ENCODE peak calls at places on chromosomes 4 and X, in seven cellular contexts. One of them, this sample, is unnamed.

GRCh38 chr4:185210102-185210981 is 944 bp downstream of the SNX25 start:
- DNase-seq in NCI-H774: peak
- DNase-seq in neural progenitor cell: peak
- DNase-seq in EH: peak
- DNase-seq in Right ventricle myocardium superior: peak
- DNase-seq in cardiac fibroblast: peak
- DNase-seq in iPS-NIHi11: peak
- DNase-seq in this sample: peak

GRCh38 chr4:155722816-155723499 is 35.9 kb upstream of the GUCY1B1 start:
- DNase-seq in iPS-NIHi11: no peak
- DNase-seq in neural progenitor cell: no peak
- DNase-seq in Right ventricle myocardium superior: no peak
- DNase-seq in cardiac fibroblast: peak
- DNase-seq in EH: peak
- DNase-seq in NCI-H774: no peak
- DNase-seq in this sample: no peak

GRCh38 chr4:154720123-154720522 is 23.7 kb upstream of the LRAT start:
- DNase-seq in cardiac fibroblast: peak
- DNase-seq in iPS-NIHi11: no peak
- DNase-seq in Right ventricle myocardium superior: no peak
- DNase-seq in EH: no peak
- DNase-seq in neural progenitor cell: no peak
- DNase-seq in NCI-H774: no peak
- DNase-seq in this sample: no peak

GRCh38 chr4:55949480-55949802 is 696 bp downstream of the CEP135 start:
- DNase-seq in neural progenitor cell: no peak
- DNase-seq in cardiac fibroblast: no peak
- DNase-seq in iPS-NIHi11: no peak
- DNase-seq in EH: no peak
- DNase-seq in NCI-H774: no peak
- DNase-seq in Right ventricle myocardium superior: no peak
- DNase-seq in this sample: no peak

GRCh38 chr4:146247356-146247755 is 33.0 kb downstream of the REELD1 start:
- DNase-seq in cardiac fibroblast: no peak
- DNase-seq in iPS-NIHi11: no peak
- DNase-seq in NCI-H774: no peak
- DNase-seq in Right ventricle myocardium superior: no peak
- DNase-seq in EH: peak
- DNase-seq in neural progenitor cell: no peak
- DNase-seq in this sample: no peak

GRCh38 chr4:88623097-88623496 is 30.8 kb downstream of the HERC3 start:
- DNase-seq in cardiac fibroblast: peak
- DNase-seq in Right ventricle myocardium superior: no peak
- DNase-seq in iPS-NIHi11: no peak
- DNase-seq in EH: peak
- DNase-seq in neural progenitor cell: no peak
- DNase-seq in NCI-H774: no peak
- DNase-seq in this sample: no peak

GRCh38 chr4:153790962-153791551 is 2.2 kb upstream of the SFRP2 start:
- DNase-seq in NCI-H774: no peak
- DNase-seq in iPS-NIHi11: peak
- DNase-seq in Right ventricle myocardium superior: peak
- DNase-seq in cardiac fibroblast: peak
- DNase-seq in neural progenitor cell: peak
- DNase-seq in EH: no peak
- DNase-seq in this sample: no peak

GRCh38 chr4:176540814-176541213 is 221.0 kb downstream of the SPCS3 start:
- DNase-seq in Right ventricle myocardium superior: no peak
- DNase-seq in cardiac fibroblast: peak
- DNase-seq in EH: no peak
- DNase-seq in neural progenitor cell: no peak
- DNase-seq in iPS-NIHi11: no peak
- DNase-seq in NCI-H774: no peak
- DNase-seq in this sample: no peak

GRCh38 chr4:167100120-167100519 is 134.2 kb downstream of the SPOCK3 start:
- DNase-seq in neural progenitor cell: peak
- DNase-seq in cardiac fibroblast: peak
- DNase-seq in NCI-H774: peak
- DNase-seq in iPS-NIHi11: no peak
- DNase-seq in EH: no peak
- DNase-seq in Right ventricle myocardium superior: no peak
- DNase-seq in this sample: no peak

GRCh38 chrX:118495958-118496762 is 545 bp downstream of the DOCK11 start:
- DNase-seq in iPS-NIHi11: peak
- DNase-seq in NCI-H774: peak
- DNase-seq in cardiac fibroblast: peak
- DNase-seq in Right ventricle myocardium superior: peak
- DNase-seq in EH: peak
- DNase-seq in neural progenitor cell: peak
- DNase-seq in this sample: peak

GRCh38 chr4:176565044-176565443 is 227.7 kb downstream of the VEGFC start:
- DNase-seq in cardiac fibroblast: peak
- DNase-seq in NCI-H774: no peak
- DNase-seq in neural progenitor cell: no peak
- DNase-seq in iPS-NIHi11: no peak
- DNase-seq in Right ventricle myocardium superior: no peak
- DNase-seq in EH: peak
- DNase-seq in this sample: no peak

GRCh38 chr4:146465628-146466027 is 56.1 kb downstream of the SLC10A7 start:
- DNase-seq in iPS-NIHi11: no peak
- DNase-seq in NCI-H774: no peak
- DNase-seq in Right ventricle myocardium superior: no peak
- DNase-seq in neural progenitor cell: no peak
- DNase-seq in EH: no peak
- DNase-seq in cardiac fibroblast: no peak
- DNase-seq in this sample: no peak

GRCh38 chrX:15864629-15865028 is 10.0 kb upstream of the AP1S2 start:
- DNase-seq in iPS-NIHi11: no peak
- DNase-seq in EH: no peak
- DNase-seq in neural progenitor cell: no peak
- DNase-seq in cardiac fibroblast: peak
- DNase-seq in Right ventricle myocardium superior: no peak
- DNase-seq in NCI-H774: no peak
- DNase-seq in this sample: no peak

GRCh38 chr4:5079581-5079980 is 28.3 kb downstream of the STK32B start:
- DNase-seq in NCI-H774: no peak
- DNase-seq in Right ventricle myocardium superior: no peak
- DNase-seq in iPS-NIHi11: no peak
- DNase-seq in neural progenitor cell: no peak
- DNase-seq in cardiac fibroblast: peak
- DNase-seq in EH: peak
- DNase-seq in this sample: no peak

GRCh38 chrX:20144491-20144890 is 2.9 kb upstream of the EIF1AX start:
- DNase-seq in iPS-NIHi11: no peak
- DNase-seq in cardiac fibroblast: peak
- DNase-seq in EH: peak
- DNase-seq in neural progenitor cell: no peak
- DNase-seq in NCI-H774: no peak
- DNase-seq in Right ventricle myocardium superior: no peak
- DNase-seq in this sample: no peak

This sample was measured in T-cell.